ENCODE peak calls at places on chromosomes 16 and 17, in four cellular contexts. V is AG04449, O is ovary, U is omental fat pad. N is an unnamed sample.

GRCh38 chr17:2179615-2180295 is 123.8 kb downstream of the SMG6 start:
- DNase-seq in V (no peak), U (peak), O (peak), N (no peak)

GRCh38 chr17:28967240-28968135 is 16.2 kb upstream of the PHF12 start:
- DNase-seq in U (no peak), O (no peak), V (no peak), N (no peak)

GRCh38 chr16:87897563-87898505 is 28.5 kb upstream of the SLC7A5 start:
- DNase-seq in O (no peak), V (no peak), U (no peak), N (no peak)

GRCh38 chr16:20868890-20869289 is 31.3 kb downstream of the DCUN1D3 start:
- DNase-seq in U (no peak), V (no peak), O (peak), N (peak)

GRCh38 chr17:77692571-77693161 is 265.8 kb upstream of the TNRC6C start:
- DNase-seq in V (no peak), U (no peak), O (no peak), N (no peak)

GRCh38 chr17:70796757-70797156 is 627.4 kb downstream of the KCNJ2 start:
- DNase-seq in V (no peak), U (no peak), O (no peak), N (no peak)

GRCh38 chr17:28552201-28552999 is at the start of gene UNC119:
- DNase-seq in V (no peak), U (peak), O (peak), N (peak)

GRCh38 chr16:7025616-7026190 is 306.9 kb upstream of the RBFOX1 start:
- DNase-seq in V (no peak), U (peak), O (no peak), N (peak)

GRCh38 chr17:13346996-13347762 is 254.6 kb downstream of the HS3ST3A1 start:
- DNase-seq in U (no peak), V (peak), O (no peak), N (no peak)

GRCh38 chr16:13453325-13453724 is 466.6 kb upstream of the ERCC4 start:
- DNase-seq in V (no peak), U (no peak), O (no peak), N (no peak)

GRCh38 chr16:76197925-76198324 is 79.3 kb upstream of the CNTNAP4 start:
- DNase-seq in V (no peak), O (no peak), U (no peak), N (no peak)

GRCh38 chr16:5030251-5030870 is 3.4 kb downstream of the NAGPA start:
- DNase-seq in V (no peak), U (no peak), O (no peak), N (no peak)

GRCh38 chr17:46770818-46771600 is 47.5 kb downstream of the WNT3 start:
- DNase-seq in U (no peak), V (no peak), O (no peak), N (peak)

GRCh38 chr17:29154516-29155234 is 25.5 kb downstream of the MYO18A start:
- DNase-seq in V (no peak), U (no peak), O (no peak), N (no peak)

GRCh38 chr16:6884002-6884401 is 448.6 kb upstream of the RBFOX1 start:
- DNase-seq in U (no peak), O (no peak), V (no peak), N (no peak)

GRCh38 chr16:54374136-54374535 is 87.5 kb upstream of the IRX3 start:
- DNase-seq in V (no peak), O (no peak), U (no peak), N (no peak)

GRCh38 chr16:2798723-2799204 is 494 bp downstream of the PRSS41 start:
- DNase-seq in V (no peak), U (no peak), O (no peak), N (no peak)

GRCh38 chr17:72151565-72152391 is 31.0 kb downstream of the SOX9 start:
- DNase-seq in V (no peak), O (no peak), U (no peak), N (peak)

GRCh38 chr16:89373355-89374110 is 116.8 kb downstream of the ANKRD11 start:
- DNase-seq in V (peak), U (no peak), O (peak), N (no peak)
- TF ChIP-seq CTCF in V (no peak), U (no peak), O (no peak), N (no peak)

DNA sequence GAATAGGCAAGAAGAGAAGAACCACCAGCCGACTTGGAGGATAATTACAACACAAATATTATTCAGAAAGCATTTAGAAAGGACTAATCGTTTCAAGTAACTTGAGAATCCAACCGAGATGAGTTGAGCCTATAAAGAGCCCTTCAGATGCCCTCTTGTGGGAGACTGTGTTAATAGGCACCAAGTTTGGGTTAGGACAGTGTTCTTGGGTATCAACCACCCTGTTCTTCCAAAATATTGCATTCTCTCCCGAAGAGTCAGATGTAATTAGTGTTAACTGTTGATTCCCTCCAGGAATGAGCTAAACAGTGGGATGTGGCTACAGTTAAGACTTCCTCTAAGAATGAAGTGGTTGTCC is 87.8 kb upstream of the NOL11 start:
- DNase-seq in O (no peak), V (peak), U (no peak), N (no peak)
- TF ChIP-seq CTCF in O (peak), V (peak), U (no peak), N (peak)

DNA sequence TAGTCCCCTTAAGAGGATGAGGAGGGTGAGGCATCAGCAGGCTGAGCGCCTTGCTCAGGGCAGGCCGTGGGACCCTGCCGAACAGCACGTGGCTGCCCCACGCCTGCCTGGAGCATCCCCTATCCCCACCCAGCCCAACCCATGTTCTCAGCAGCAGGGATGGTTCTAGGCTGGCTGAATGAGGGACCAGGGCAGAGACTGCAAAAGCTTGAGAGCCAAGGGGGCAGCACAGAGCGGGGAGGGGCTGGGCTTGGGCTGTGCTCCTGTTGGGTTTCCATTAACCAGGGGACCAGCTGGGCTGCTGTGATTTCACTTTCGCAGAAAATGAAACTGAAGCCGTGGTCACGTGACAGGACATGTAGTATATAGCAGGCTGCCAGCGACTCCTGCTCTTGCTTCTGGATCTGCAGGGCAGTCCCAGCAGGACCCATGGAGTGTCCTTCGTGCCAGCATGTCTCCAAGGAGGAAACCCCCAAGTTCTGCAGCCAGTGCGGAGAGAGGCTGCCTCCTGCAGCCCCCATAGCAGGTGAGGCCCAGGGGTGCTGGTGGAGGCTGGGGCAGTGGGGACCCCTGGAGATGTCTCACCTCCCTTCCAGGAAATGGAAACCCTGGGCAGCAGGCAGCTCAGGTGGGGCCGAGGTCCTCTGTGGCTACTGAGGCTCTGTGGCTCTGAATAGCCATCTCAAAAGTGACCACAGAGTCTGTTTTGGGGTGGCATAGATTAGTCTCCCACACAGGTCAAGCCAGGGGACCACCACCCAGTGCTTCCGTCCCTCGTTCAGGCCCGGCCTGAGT is 2.8 kb downstream of the RNF213 start:
- DNase-seq in U (peak), O (peak), V (peak), N (peak)
- TF ChIP-seq CTCF in U (no peak), O (no peak), V (no peak), N (no peak)

GRCh38 chr16:9334091-9334490 is 242.6 kb downstream of the HAPSTR1 start:
- DNase-seq in O (no peak), U (no peak), V (no peak), N (no peak)

GRCh38 chr16:9337262-9338032 is 246.0 kb downstream of the HAPSTR1 start:
- DNase-seq in V (no peak), O (no peak), U (no peak), N (no peak)

GRCh38 chr16:9338510-9338909 is 247.1 kb downstream of the HAPSTR1 start:
- DNase-seq in U (no peak), O (no peak), V (no peak), N (no peak)

GRCh38 chr16:9340402-9341095 is 249.1 kb downstream of the HAPSTR1 start:
- DNase-seq in O (no peak), U (no peak), V (no peak), N (no peak)

DNA sequence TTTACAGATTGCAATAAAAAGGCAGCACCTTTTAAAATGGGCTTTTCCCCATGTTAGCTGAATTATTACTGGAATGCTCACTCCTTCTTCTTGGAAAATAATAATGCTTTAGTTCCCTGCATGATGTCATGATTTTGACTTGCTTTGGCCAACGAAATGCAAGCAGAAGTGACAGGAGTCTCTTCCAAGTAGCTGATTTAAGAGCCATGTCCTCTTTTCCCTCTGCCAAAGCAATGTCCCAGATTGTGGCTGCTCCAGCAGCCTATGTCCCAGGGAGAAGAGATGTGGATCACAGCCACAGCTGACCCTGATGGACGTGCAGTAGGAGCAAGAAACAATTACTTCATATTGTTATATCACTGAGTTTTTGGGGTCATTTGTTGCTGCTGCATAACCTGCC is 246.6 kb downstream of the HAPSTR1 start:
- DNase-seq in O (no peak), U (no peak), V (no peak), N (no peak)
- TF ChIP-seq CTCF in O (no peak), U (no peak), V (no peak), N (no peak)